ENCODE peak calls at places on chromosomes 13 and 19, in eight cellular contexts. U, T, W, X, O, Q, J and M are unnamed samples.

GRCh38 chr19:30492581-30492980 is 120.4 kb downstream of the ZNF536 start:
- DNase-seq in W (no peak), Q (no peak), T (no peak), U (no peak), X (no peak), J (no peak), O (no peak), M (no peak)

GRCh38 chr13:51759240-51759639 is 44.7 kb downstream of the DHRS12 start:
- DNase-seq in T (peak; percentile 48), U (no peak), O (no peak), Q (no peak), X (peak; percentile 28), W (no peak), J (peak; percentile 63), M (peak; percentile 63)

GRCh38 chr19:35911790-35912189 is 3.7 kb upstream of the TYROBP start:
- DNase-seq in U (no peak), J (no peak), X (peak; percentile 12), O (no peak), Q (no peak), T (peak; percentile 38), W (no peak), M (no peak)

GRCh38 chr19:51078104-51078503 is 4.6 kb downstream of the KLK14 start:
- DNase-seq in X (no peak), T (no peak), Q (no peak), O (no peak), W (no peak), U (no peak), J (no peak), M (no peak)

GRCh38 chr19:28234637-28235036 is 978.3 kb downstream of the UQCRFS1 start:
- DNase-seq in J (no peak), Q (no peak), O (no peak), X (peak; percentile 74), T (peak; percentile 78), W (no peak), U (no peak), M (peak; percentile 81)

GRCh38 chr13:97976551-97977375 is 23.3 kb downstream of the IPO5 start:
- DNase-seq in U (peak; percentile 38), Q (no peak), O (peak; percentile 7), T (no peak), W (peak; percentile 94), J (no peak), X (no peak), M (no peak)

GRCh38 chr19:45999653-46000121 is 4.4 kb downstream of the CCDC61 start:
- DNase-seq in X (no peak), Q (no peak), O (no peak), W (peak; percentile 68), U (peak; percentile 33), J (peak; percentile 51), T (peak; percentile 34), M (peak; percentile 14)

GRCh38 chr13:39963612-39964011 is 308.1 kb downstream of the COG6 start:
- DNase-seq in W (no peak), T (no peak), X (no peak), Q (no peak), J (no peak), U (no peak), O (no peak), M (no peak)

GRCh38 chr13:59962343-59962742 is 201.4 kb downstream of the DIAPH3 start:
- DNase-seq in X (no peak), J (no peak), T (no peak), W (no peak), U (no peak), Q (no peak), O (no peak), M (no peak)

GRCh38 chr19:2798733-2799132 is 13.4 kb downstream of the THOP1 start:
- DNase-seq in Q (no peak), O (no peak), J (peak; percentile 23), W (peak; percentile 74), T (no peak), U (no peak), X (no peak), M (no peak)

GRCh38 chr13:50664961-50665360 is 178.5 kb downstream of the DLEU7 start:
- DNase-seq in U (no peak), X (no peak), O (no peak), Q (no peak), T (no peak), W (no peak), J (no peak), M (no peak)

GRCh38 chr19:9644472-9644871 is 23.4 kb upstream of the ZNF561 start:
- DNase-seq in U (no peak), W (no peak), Q (no peak), J (no peak), T (no peak), O (no peak), X (no peak), M (no peak)

GRCh38 chr19:39407644-39408391 is 1.2 kb downstream of the ZFP36 start:
- DNase-seq in X (no peak), J (peak; percentile 22), O (no peak), W (peak; percentile 82), Q (peak; percentile 60), U (no peak), T (no peak), M (peak; percentile 45)

GRCh38 chr13:29474991-29475390 is 120.5 kb downstream of the SLC7A1 start:
- DNase-seq in O (peak; percentile 74), T (peak; percentile 94), J (peak; percentile 88), U (no peak), W (no peak), Q (no peak), X (peak; percentile 94), M (peak; percentile 95)

GRCh38 chr19:32416749-32417469 is 11.3 kb downstream of the DPY19L3 start:
- DNase-seq in W (no peak), Q (no peak), T (peak; percentile 43), X (peak; percentile 16), O (no peak), U (no peak), J (peak; percentile 71), M (no peak)

GRCh38 chr13:112102243-112102642 is 35.3 kb downstream of the SOX1 start:
- DNase-seq in Q (no peak), W (no peak), U (no peak), J (no peak), X (no peak), O (no peak), T (no peak), M (no peak)

GRCh38 chr13:105334211-105334610 is 1201.3 kb downstream of the EFNB2 start:
- DNase-seq in O (no peak), Q (no peak), W (no peak), X (peak; percentile 82), U (no peak), T (peak; percentile 88), J (no peak), M (peak; percentile 69)

GRCh38 chr13:43397110-43397509 is 373.7 kb downstream of the DNAJC15 start:
- DNase-seq in T (peak; percentile 29), U (no peak), W (no peak), O (no peak), Q (no peak), J (peak; percentile 85), X (peak; percentile 9), M (peak; percentile 64)

GRCh38 chr19:57786286-57786685 is 16.8 kb downstream of the ZNF586 start:
- DNase-seq in X (no peak), U (no peak), O (no peak), Q (no peak), J (no peak), T (no peak), W (no peak), M (no peak)

GRCh38 chr19:3970313-3970807 is 539 bp downstream of the DAPK3 start:
- DNase-seq in W (no peak), J (no peak), O (no peak), U (no peak), Q (no peak), T (no peak), X (no peak), M (no peak)

DNA sequence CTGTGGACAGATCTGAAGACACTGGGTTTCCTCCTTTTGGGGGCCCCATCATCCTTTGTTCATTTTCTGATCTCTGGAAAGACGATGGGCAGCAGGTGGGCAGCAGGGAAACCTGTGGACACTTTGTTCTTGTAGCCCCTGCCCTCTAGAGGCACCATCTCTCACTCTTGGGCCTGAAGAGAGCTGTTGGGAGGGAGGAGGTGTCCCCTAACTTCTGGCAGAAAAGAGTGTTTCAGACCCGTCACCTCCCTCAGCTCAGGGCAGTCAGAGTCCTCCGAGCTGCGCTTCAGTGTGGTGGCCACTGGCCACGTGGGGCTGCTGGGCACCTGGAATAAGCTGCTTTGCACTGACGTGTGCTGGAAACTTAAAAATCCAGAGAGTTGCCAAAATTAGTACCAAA is 26.9 kb upstream of the RNF17 start:
- DNase-seq in U (no peak), T (no peak), W (no peak), O (no peak), X (no peak), J (no peak), Q (no peak), M (no peak)
- TF ChIP-seq CTCF in U (no peak), T (no peak), W (no peak), O (no peak), X (no peak), J (no peak), Q (no peak), M (no peak)

DNA sequence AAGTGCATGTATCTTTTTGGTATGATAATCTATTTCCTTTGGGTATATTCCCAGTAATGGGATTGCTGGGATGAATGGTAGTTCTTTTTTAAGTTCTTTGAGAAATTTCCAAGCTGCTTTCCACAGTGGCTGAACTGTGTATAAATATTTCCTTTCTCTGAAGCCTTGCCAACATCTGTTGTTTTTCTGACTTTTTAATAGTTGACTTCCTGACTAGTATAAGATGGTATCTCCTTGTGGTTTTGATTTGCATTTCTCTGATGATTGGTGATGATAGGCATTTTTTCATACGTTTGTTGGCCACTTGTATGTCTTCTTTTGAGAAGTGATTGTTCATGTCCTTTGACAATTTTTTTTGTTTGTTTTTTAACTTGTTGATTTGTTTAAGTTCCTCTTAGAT is 61.6 kb upstream of the PCDH17 start:
- DNase-seq in U (no peak), O (no peak), Q (no peak), T (peak; percentile 36), W (no peak), X (peak; percentile 32), J (no peak), M (no peak)
- TF ChIP-seq CTCF in U (no peak), O (no peak), Q (no peak), T (no peak), W (no peak), X (no peak), J (no peak), M (no peak)

GRCh38 chr19:12899891-12900518 is 9.0 kb downstream of the GCDH start:
- DNase-seq in W (no peak), O (no peak), T (no peak), X (no peak), U (no peak), Q (no peak), J (no peak), M (no peak)
- TF ChIP-seq CTCF in W (no peak), O (no peak), T (no peak), X (no peak), U (no peak), Q (no peak), J (no peak), M (no peak)

DNA sequence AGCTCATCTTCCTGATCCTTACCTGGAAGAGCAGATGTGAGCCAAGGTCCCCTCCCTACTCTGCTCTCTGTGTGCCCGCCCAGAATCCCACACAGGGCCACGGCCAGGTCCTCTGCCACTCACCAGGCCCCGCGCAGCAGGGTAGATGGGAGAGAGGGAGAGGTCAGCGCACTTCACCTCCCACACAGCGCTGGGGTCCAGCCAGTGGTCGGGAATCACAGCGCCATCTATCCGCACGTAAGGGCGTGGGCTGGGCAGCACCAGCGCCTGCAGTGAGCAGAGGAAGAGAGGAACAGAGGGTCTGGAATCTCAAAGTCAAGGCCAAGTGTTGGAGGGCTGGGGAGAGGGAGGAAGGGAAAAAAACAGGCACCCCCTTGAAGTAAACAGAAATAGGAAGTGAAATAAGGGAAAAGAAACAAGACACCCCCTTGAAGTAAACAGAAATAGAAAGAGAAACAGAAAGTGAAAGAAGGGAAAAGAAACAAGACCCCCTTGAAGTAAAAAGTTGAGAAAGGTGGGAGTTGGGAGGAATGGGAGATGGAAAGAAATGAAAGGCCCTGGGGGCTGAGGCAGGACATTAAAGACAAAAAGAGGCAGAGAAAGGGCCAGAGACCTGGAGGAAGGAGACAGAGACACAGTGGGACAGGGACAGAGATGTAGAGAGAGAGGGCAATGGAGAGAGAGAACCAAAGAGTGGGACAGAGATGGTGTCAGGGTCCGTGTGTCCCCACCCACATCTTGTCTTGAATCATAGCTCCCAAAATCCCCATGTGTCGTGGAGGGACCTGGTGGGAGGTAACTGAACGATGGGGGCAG is 7.1 kb upstream of the PLA2G4C start:
- DNase-seq in T (no peak), J (no peak), O (no peak), W (no peak), Q (no peak), X (no peak), U (no peak), M (no peak)
- TF ChIP-seq CTCF in T (no peak), J (no peak), O (no peak), W (no peak), Q (no peak), X (no peak), U (no peak), M (no peak)